ENCODE peak calls at places on chromosomes 4 and X, in four cellular contexts. D is SK-N-SH, W is WTC11, B is H1. I is an unnamed sample.

GRCh38 chr4:70705856-70706461 is 15.8 kb upstream of the RUFY3 start:
- DNase-seq in D (no peak), W (no peak), B (no peak), I (no peak)

GRCh38 chr4:150903603-150904002 is 111.5 kb downstream of the LRBA start:
- DNase-seq in D (no peak), W (no peak), B (no peak), I (no peak)

GRCh38 chrX:101348452-101349222 is at the start of gene TIMM8A:
- DNase-seq in D (peak), W (peak), B (peak), I (peak)

GRCh38 chrX:119870626-119871131 is 854 bp downstream of the RNF113A start:
- DNase-seq in D (peak), W (no peak), B (no peak), I (peak)

GRCh38 chr4:108717386-108717785 is 45.5 kb downstream of the ETNPPL start:
- DNase-seq in D (no peak), W (no peak), B (no peak), I (no peak)

GRCh38 chr4:53987761-53988171 is 76.6 kb downstream of the CHIC2 start:
- DNase-seq in D (no peak), W (no peak), B (no peak), I (no peak)

GRCh38 chr4:159764343-159764952 is 661.6 kb downstream of the RAPGEF2 start:
- DNase-seq in D (peak), W (no peak), B (peak), I (peak)

GRCh38 chrX:55919367-55920221 is 202.0 kb downstream of the RRAGB start:
- DNase-seq in D (no peak), W (no peak), B (no peak), I (no peak)

GRCh38 chr4:108045687-108046024 is 56.0 kb downstream of the HADH start:
- DNase-seq in D (no peak), W (no peak), B (no peak), I (no peak)

GRCh38 chr4:109945056-109945455 is 32.4 kb downstream of the EGF start:
- DNase-seq in D (no peak), W (no peak), B (no peak), I (peak)

GRCh38 chr4:122612540-122612939 is 8.3 kb downstream of the IL21 start:
- DNase-seq in D (no peak), W (no peak), B (no peak), I (no peak)

GRCh38 chr4:176309046-176309445 is 10.7 kb upstream of the SPCS3 start:
- DNase-seq in D (no peak), W (no peak), B (no peak), I (no peak)

GRCh38 chrX:46039526-46039925 is 505.7 kb downstream of the ZNF674 start:
- DNase-seq in D (no peak), W (no peak), B (no peak), I (no peak)

GRCh38 chrX:11187001-11187400 is 75.9 kb downstream of the HCCS start:
- DNase-seq in D (no peak), W (no peak), B (no peak), I (no peak)

GRCh38 chrX:42803320-42803719 is 25.4 kb upstream of the PPP1R2C start:
- DNase-seq in D (no peak), W (no peak), B (no peak), I (no peak)

GRCh38 chr4:184983660-184984356 is 34.5 kb upstream of the HELT start:
- DNase-seq in D (peak), W (peak), B (no peak), I (peak)

GRCh38 chr4:111652206-111652605 is 493.0 kb upstream of the FAM241A start:
- DNase-seq in D (no peak), W (no peak), B (no peak), I (no peak)

GRCh38 chrX:112085149-112085548 is 2.6 kb upstream of the TRPC5 start:
- DNase-seq in D (no peak), W (no peak), B (no peak), I (no peak)

GRCh38 chrX:110135618-110136017 is 132.7 kb downstream of the TMEM164 start:
- DNase-seq in D (no peak), W (no peak), B (no peak), I (no peak)

GRCh38 chr4:20916106-20916505 is 215.8 kb downstream of the PACRGL start:
- DNase-seq in D (no peak), W (no peak), B (no peak), I (no peak)

GRCh38 chrX:41779941-41780340 is 56.0 kb downstream of the GPR82 start:
- DNase-seq in D (no peak), W (no peak), B (no peak), I (no peak)

GRCh38 chrX:23888887-23889501 is 18.7 kb downstream of the APOO start:
- DNase-seq in D (no peak), W (no peak), B (no peak), I (no peak)

GRCh38 chrX:102651968-102652744 is 873 bp downstream of the GPRASP1 start:
- DNase-seq in D (peak), W (peak), B (no peak), I (peak)

GRCh38 chr4:53476232-53477037 is 99.0 kb downstream of the FIP1L1 start:
- DNase-seq in D (no peak), W (no peak), B (no peak), I (peak)

GRCh38 chr4:41679991-41680390 is 68.5 kb downstream of the PHOX2B start:
- DNase-seq in D (no peak), W (no peak), B (no peak), I (no peak)

GRCh38 chrX:54482839-54483593 is 13.0 kb downstream of the FGD1 start:
- DNase-seq in D (peak), W (peak), B (no peak), I (no peak)

GRCh38 chr4:151808120-151808529 is 47.3 kb upstream of the GATB start:
- DNase-seq in D (no peak), W (no peak), B (no peak), I (no peak)

GRCh38 chr4:3201718-3202702 is 46.9 kb upstream of the MSANTD1 start:
- DNase-seq in D (no peak), W (no peak), B (no peak), I (no peak)

GRCh38 chr4:41728571-41728908 is 20.0 kb downstream of the PHOX2B start:
- DNase-seq in D (no peak), W (no peak), B (no peak), I (no peak)

GRCh38 chrX:119753639-119754257 is 4.6 kb upstream of the SOWAHD start:
- DNase-seq in D (peak), W (peak), B (no peak), I (peak)

GRCh38 chrX:153973127-153974002 is 811 bp downstream of the TMEM187 start:
- DNase-seq in D (no peak), W (no peak), B (no peak), I (no peak)

GRCh38 chr4:26785766-26786165 is 74.9 kb upstream of the STIM2 start:
- DNase-seq in D (no peak), W (no peak), B (no peak), I (no peak)

GRCh38 chrX:15751160-15751819 is 13.2 kb downstream of the CA5B start:
- DNase-seq in D (no peak), W (no peak), B (no peak), I (no peak)

GRCh38 chr4:163911891-163912290 is 417.4 kb downstream of the TMA16 start:
- DNase-seq in D (no peak), W (no peak), B (no peak), I (no peak)

GRCh38 chrX:110409925-110410324 is 51.3 kb downstream of the RTL9 start:
- DNase-seq in D (no peak), W (no peak), B (no peak), I (peak)

GRCh38 chr4:121736735-121737351 is 28.1 kb downstream of the SMIM43 start:
- DNase-seq in D (peak), W (no peak), B (no peak), I (peak)

GRCh38 chr4:187908079-187908501 is 87.5 kb upstream of the ZFP42 start:
- DNase-seq in D (no peak), W (no peak), B (no peak), I (no peak)
- TF ChIP-seq TEAD4 in D (no peak), W (no peak), B (no peak), I (no peak)

DNA sequence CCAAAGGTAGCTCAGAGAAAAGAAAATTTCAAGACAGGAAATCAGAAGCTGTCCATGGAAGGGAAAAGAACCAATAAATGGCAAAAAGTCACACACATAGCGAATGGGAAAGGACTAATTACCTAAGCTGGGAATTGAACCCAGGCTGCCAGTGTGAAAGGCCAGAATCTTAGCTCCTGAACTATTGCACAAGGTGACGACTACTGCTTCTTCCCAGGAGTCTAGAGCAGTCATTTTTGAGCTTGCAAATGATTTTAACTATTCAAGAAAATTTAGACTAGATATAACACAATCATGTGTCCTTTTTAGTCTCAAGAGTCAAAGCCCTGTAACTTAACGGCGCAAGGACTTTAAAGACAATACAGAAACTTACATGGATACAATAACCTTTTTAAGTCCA is 34.1 kb upstream of the ZNF81 start:
- DNase-seq in D (no peak), W (no peak), B (no peak), I (no peak)
- TF ChIP-seq TEAD4 in D (no peak), W (no peak), B (no peak), I (no peak)

GRCh38 chrX:107483976-107484726 is 34.7 kb downstream of the FRMPD3 start:
- DNase-seq in D (peak), W (peak), B (no peak), I (peak)
- TF ChIP-seq TEAD4 in D (no peak), W (no peak), B (no peak), I (no peak)

GRCh38 chrX:8627796-8628195 is 104.1 kb downstream of the ANOS1 start:
- DNase-seq in D (no peak), W (no peak), B (no peak), I (no peak)

GRCh38 chrX:8632949-8633348 is 99.0 kb downstream of the ANOS1 start:
- DNase-seq in D (no peak), W (no peak), B (no peak), I (no peak)

GRCh38 chrX:8629871-8630270 is 102.1 kb downstream of the ANOS1 start:
- DNase-seq in D (no peak), W (no peak), B (no peak), I (no peak)
- TF ChIP-seq TEAD4 in D (no peak), W (no peak), B (no peak), I (no peak)

GRCh38 chr4:183349673-183350072 is 27.4 kb upstream of the CLDN24 start:
- DNase-seq in D (no peak), W (no peak), B (no peak), I (no peak)
- TF ChIP-seq TEAD4 in D (no peak), W (no peak), B (no peak), I (no peak)

DNA sequence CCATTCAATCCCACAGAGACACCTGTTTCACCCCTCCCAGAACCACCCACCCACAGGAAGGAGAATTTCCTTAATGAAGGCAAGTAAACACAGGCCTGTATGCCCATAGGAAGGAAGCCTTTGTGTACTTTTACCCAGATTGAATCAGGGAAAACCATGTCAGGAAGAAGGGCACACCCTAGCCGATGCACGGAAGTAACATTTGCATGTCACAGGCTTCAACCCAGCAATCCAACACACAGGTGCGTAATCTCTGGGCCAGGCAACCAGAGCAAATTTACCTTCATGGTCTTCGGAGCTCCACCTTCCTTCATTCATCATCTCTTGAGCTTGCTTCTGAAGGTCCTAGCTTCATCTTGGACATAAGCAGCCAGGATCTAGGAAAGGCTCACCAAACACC is 206.3 kb downstream of the SHROOM3 start:
- DNase-seq in D (no peak), W (no peak), B (no peak), I (no peak)
- TF ChIP-seq TEAD4 in D (no peak), W (no peak), B (no peak), I (no peak)

GRCh38 chr4:152856960-152857359 is 77.2 kb downstream of the ARFIP1 start:
- DNase-seq in D (no peak), W (no peak), B (no peak), I (no peak)

GRCh38 chr4:152860057-152860456 is 76.1 kb upstream of the FHDC1 start:
- DNase-seq in D (no peak), W (no peak), B (no peak), I (no peak)

GRCh38 chr4:152858934-152859333 is 77.2 kb upstream of the FHDC1 start:
- DNase-seq in D (no peak), W (no peak), B (no peak), I (no peak)

GRCh38 chr4:152864361-152864760 is 71.8 kb upstream of the FHDC1 start:
- DNase-seq in D (no peak), W (no peak), B (no peak), I (no peak)

GRCh38 chr4:152862608-152863007 is 73.5 kb upstream of the FHDC1 start:
- DNase-seq in D (no peak), W (no peak), B (no peak), I (no peak)
- TF ChIP-seq TEAD4 in D (no peak), W (no peak), B (no peak), I (no peak)

GRCh38 chr4:16206301-16206700 is 20.0 kb downstream of the TAPT1 start:
- DNase-seq in D (no peak), W (no peak), B (no peak), I (no peak)
- TF ChIP-seq TEAD4 in D (no peak), W (no peak), B (no peak), I (no peak)

GRCh38 chr4:130288576-130288975 is 1192.6 kb downstream of the C4orf33 start:
- DNase-seq in D (no peak), W (no peak), B (no peak), I (no peak)
- TF ChIP-seq TEAD4 in D (no peak), W (no peak), B (no peak), I (no peak)

I was measured in K562.